ENCODE peak calls at places on chromosomes 11 and 22, in seven cellular contexts. L, U, Q, O, I, R and G are unnamed samples.

GRCh38 chr11:6626971-6627761 is 7.9 kb upstream of the TPP1 start:
- DNase-seq in R (peak), U (no peak), I (no peak), L (no peak), O (no peak), Q (no peak), G (no peak)

GRCh38 chr11:59550368-59550841 is 39.1 kb downstream of the OR4D9 start:
- DNase-seq in R (peak), Q (peak), O (no peak), L (no peak), I (peak), U (peak), G (peak)

GRCh38 chr11:26621147-26621546 is 49.1 kb upstream of the MUC15 start:
- DNase-seq in O (no peak), U (peak), L (no peak), I (no peak), R (no peak), Q (peak), G (peak)

GRCh38 chr11:107249054-107249453 is 208.6 kb downstream of the CWF19L2 start:
- DNase-seq in L (no peak), Q (no peak), I (no peak), R (no peak), O (no peak), U (no peak), G (no peak)

GRCh38 chr11:25535462-25535861 is 796.5 kb upstream of the ANO3 start:
- DNase-seq in O (no peak), Q (no peak), I (no peak), U (no peak), R (no peak), L (no peak), G (no peak)

GRCh38 chr11:10746871-10747270 is 4.2 kb upstream of the CTR9 start:
- DNase-seq in U (no peak), R (no peak), I (peak), L (no peak), Q (no peak), O (no peak), G (no peak)

GRCh38 chr11:106467486-106467885 is 390.0 kb downstream of the AASDHPPT start:
- DNase-seq in U (no peak), I (no peak), Q (no peak), O (no peak), R (no peak), L (no peak), G (no peak)

GRCh38 chr11:15195454-15196200 is 80.9 kb downstream of the INSC start:
- DNase-seq in U (no peak), O (no peak), R (no peak), Q (no peak), I (no peak), L (no peak), G (no peak)

GRCh38 chr11:68994161-68994890 is 13.5 kb upstream of the MRGPRD start:
- DNase-seq in I (no peak), L (no peak), U (no peak), Q (no peak), O (no peak), R (no peak), G (no peak)

GRCh38 chr11:78828582-78829520 is 254.2 kb upstream of the NARS2 start:
- DNase-seq in U (no peak), I (no peak), Q (no peak), O (no peak), R (no peak), L (no peak), G (no peak)

GRCh38 chr22:37229805-37230672 is 14.0 kb downstream of the RAC2 start:
- DNase-seq in U (peak), L (no peak), Q (peak), O (no peak), I (peak), R (no peak), G (peak)

GRCh38 chr22:48199667-48200066 is 1437.2 kb downstream of the TBC1D22A start:
- DNase-seq in U (no peak), Q (no peak), R (no peak), O (no peak), L (no peak), I (no peak), G (no peak)

GRCh38 chr11:119790476-119790875 is 61.5 kb upstream of the NECTIN1 start:
- DNase-seq in R (no peak), Q (no peak), U (no peak), I (no peak), L (no peak), O (no peak), G (no peak)

GRCh38 chr22:50523458-50523805 is 2.0 kb downstream of the SCO2 start:
- DNase-seq in R (no peak), I (no peak), U (no peak), Q (no peak), L (no peak), O (no peak), G (no peak)

GRCh38 chr11:10913996-10914514 is 56.2 kb upstream of the ZBED5 start:
- DNase-seq in I (no peak), U (no peak), Q (no peak), L (no peak), O (no peak), R (no peak), G (no peak)

GRCh38 chr11:2462092-2462985 is 17.5 kb downstream of the KCNQ1 start:
- DNase-seq in U (no peak), Q (no peak), I (no peak), R (no peak), O (no peak), L (no peak), G (no peak)

GRCh38 chr11:83222499-83222898 is 29.0 kb downstream of the ANKRD42 start:
- DNase-seq in O (no peak), R (no peak), L (no peak), I (no peak), U (no peak), Q (no peak), G (no peak)

GRCh38 chr11:36775157-36775556 is 177.1 kb upstream of the RAG2 start:
- DNase-seq in I (no peak), U (no peak), R (no peak), O (no peak), L (no peak), Q (peak), G (no peak)

GRCh38 chr22:50530280-50530856 is 556 bp upstream of the TYMP start:
- DNase-seq in U (peak), L (no peak), Q (peak), O (no peak), I (no peak), R (no peak), G (peak)

GRCh38 chr11:45193695-45194094 is 47.3 kb downstream of the PRDM11 start:
- DNase-seq in Q (no peak), L (peak), I (no peak), O (no peak), R (no peak), U (no peak), G (no peak)

GRCh38 chr11:130774703-130775102 is 141.6 kb downstream of the SNX19 start:
- DNase-seq in L (no peak), U (no peak), Q (no peak), O (no peak), R (no peak), I (no peak), G (no peak)

GRCh38 chr11:70381872-70382842 is 16.2 kb upstream of the CTTN start:
- DNase-seq in O (no peak), I (peak), L (no peak), U (peak), R (no peak), Q (peak), G (peak)

GRCh38 chr11:130452941-130453340 is 4.5 kb downstream of the ADAMTS15 start:
- DNase-seq in I (no peak), Q (no peak), L (no peak), R (no peak), O (no peak), U (no peak), G (no peak)

GRCh38 chr11:130047141-130047540 is 22.6 kb upstream of the APLP2 start:
- DNase-seq in U (no peak), L (no peak), I (no peak), R (no peak), Q (no peak), O (no peak), G (no peak)

GRCh38 chr11:86664930-86665329 is 7.5 kb downstream of the ME3 start:
- DNase-seq in L (no peak), Q (no peak), R (no peak), U (no peak), O (no peak), I (no peak), G (no peak)

GRCh38 chr11:87675993-87676392 is 499.2 kb downstream of the RAB38 start:
- DNase-seq in I (no peak), L (no peak), R (no peak), U (no peak), O (no peak), Q (no peak), G (no peak)

GRCh38 chr11:37755526-37755925 is 1157.5 kb upstream of the RAG2 start:
- DNase-seq in U (no peak), R (no peak), Q (no peak), O (no peak), L (no peak), I (no peak), G (no peak)

GRCh38 chr22:44167501-44167900 is 13.2 kb upstream of the PARVG start:
- DNase-seq in R (no peak), Q (no peak), U (no peak), I (no peak), L (no peak), O (no peak), G (no peak)

GRCh38 chr11:2194877-2195755 is 23.5 kb upstream of the TH start:
- DNase-seq in U (peak), I (peak), Q (peak), L (no peak), R (no peak), O (no peak), G (peak)

GRCh38 chr11:70423523-70424505 is 25.5 kb downstream of the CTTN start:
- DNase-seq in I (peak), L (no peak), O (no peak), Q (peak), R (no peak), U (peak), G (peak)

GRCh38 chr11:125211191-125211953 is 46.8 kb downstream of the PKNOX2 start:
- DNase-seq in I (no peak), Q (no peak), U (no peak), R (no peak), O (no peak), L (no peak), G (no peak)

GRCh38 chr11:95715777-95716241 is 73.8 kb downstream of the FAM76B start:
- DNase-seq in R (peak), I (no peak), Q (peak), U (peak), O (no peak), L (no peak), G (peak)

GRCh38 chr11:111026241-111026640 is 219.3 kb upstream of the POU2AF2 start:
- DNase-seq in O (no peak), R (no peak), Q (no peak), U (no peak), I (no peak), L (no peak), G (no peak)

GRCh38 chr11:94396282-94396681 is 4.9 kb downstream of the GPR83 start:
- DNase-seq in O (no peak), U (no peak), R (no peak), Q (no peak), L (no peak), I (no peak), G (no peak)